ENCODE peak calls at places on chromosomes 6 and 20, in six cellular contexts. One of them, this sample, is unnamed.

GRCh38 chr6:74631558-74631957 is 574.3 kb downstream of the COL12A1 start:
- DNase-seq in testis: no peak
- DNase-seq in body of pancreas: no peak
- DNase-seq in spleen: no peak
- DNase-seq in A549: peak
- DNase-seq in IMR-90: peak
- DNase-seq in this sample: no peak

GRCh38 chr6:73514746-73515110 is 6.1 kb downstream of the EEF1A1 start:
- DNase-seq in testis: no peak
- DNase-seq in A549: peak
- DNase-seq in IMR-90: peak
- DNase-seq in body of pancreas: no peak
- DNase-seq in spleen: no peak
- DNase-seq in this sample: no peak

GRCh38 chr20:21512634-21513180 is 1.2 kb downstream of the NKX2-2 start:
- DNase-seq in A549: no peak
- DNase-seq in testis: no peak
- DNase-seq in IMR-90: no peak
- DNase-seq in body of pancreas: no peak
- DNase-seq in spleen: no peak
- DNase-seq in this sample: no peak

GRCh38 chr20:56014998-56015397 is 9.7 kb upstream of the CBLN4 start:
- DNase-seq in A549: no peak
- DNase-seq in spleen: no peak
- DNase-seq in IMR-90: no peak
- DNase-seq in body of pancreas: no peak
- DNase-seq in testis: no peak
- DNase-seq in this sample: no peak

GRCh38 chr6:44000164-44000842 is 126.9 kb downstream of the MRPL14 start:
- DNase-seq in body of pancreas: peak
- DNase-seq in spleen: peak
- DNase-seq in IMR-90: peak
- DNase-seq in testis: no peak
- DNase-seq in A549: no peak
- DNase-seq in this sample: no peak

GRCh38 chr20:47204008-47204745 is 152.3 kb downstream of the ZMYND8 start:
- DNase-seq in IMR-90: peak
- DNase-seq in body of pancreas: no peak
- DNase-seq in spleen: peak
- DNase-seq in testis: no peak
- DNase-seq in A549: peak
- DNase-seq in this sample: no peak

GRCh38 chr6:159020011-159020410 is 20.0 kb upstream of the RSPH3 start:
- DNase-seq in IMR-90: no peak
- DNase-seq in testis: no peak
- DNase-seq in spleen: no peak
- DNase-seq in A549: no peak
- DNase-seq in body of pancreas: no peak
- DNase-seq in this sample: no peak

GRCh38 chr20:24533449-24533848 is 64.0 kb downstream of the SYNDIG1 start:
- DNase-seq in testis: no peak
- DNase-seq in spleen: no peak
- DNase-seq in body of pancreas: no peak
- DNase-seq in A549: no peak
- DNase-seq in IMR-90: no peak
- DNase-seq in this sample: no peak

GRCh38 chr20:60100780-60101179 is 142.6 kb downstream of the CDH26 start:
- DNase-seq in IMR-90: no peak
- DNase-seq in body of pancreas: no peak
- DNase-seq in spleen: no peak
- DNase-seq in A549: no peak
- DNase-seq in testis: no peak
- DNase-seq in this sample: no peak

GRCh38 chr6:27970444-27970843 is 13.4 kb downstream of the OR2B6 start:
- DNase-seq in spleen: no peak
- DNase-seq in IMR-90: no peak
- DNase-seq in testis: no peak
- DNase-seq in A549: no peak
- DNase-seq in body of pancreas: no peak
- DNase-seq in this sample: no peak

GRCh38 chr20:12790856-12791255 is 217.9 kb upstream of the SPTLC3 start:
- DNase-seq in body of pancreas: no peak
- DNase-seq in testis: no peak
- DNase-seq in spleen: no peak
- DNase-seq in IMR-90: no peak
- DNase-seq in A549: no peak
- DNase-seq in this sample: no peak

GRCh38 chr6:105178110-105178509 is 1.7 kb downstream of the POPDC3 start:
- DNase-seq in A549: peak
- DNase-seq in body of pancreas: no peak
- DNase-seq in IMR-90: peak
- DNase-seq in spleen: no peak
- DNase-seq in testis: no peak
- DNase-seq in this sample: no peak

GRCh38 chr6:92762414-92763374 is 656.7 kb downstream of the EPHA7 start:
- DNase-seq in body of pancreas: no peak
- DNase-seq in spleen: no peak
- DNase-seq in IMR-90: peak
- DNase-seq in A549: no peak
- DNase-seq in testis: no peak
- DNase-seq in this sample: no peak

GRCh38 chr6:117399924-117400323 is 25.8 kb downstream of the ROS1 start:
- DNase-seq in testis: no peak
- DNase-seq in spleen: no peak
- DNase-seq in IMR-90: peak
- DNase-seq in A549: peak
- DNase-seq in body of pancreas: no peak
- DNase-seq in this sample: no peak

GRCh38 chr20:23132930-23133559 is 46.9 kb upstream of the CD93 start:
- DNase-seq in body of pancreas: no peak
- DNase-seq in IMR-90: no peak
- DNase-seq in testis: no peak
- DNase-seq in A549: no peak
- DNase-seq in spleen: no peak
- DNase-seq in this sample: no peak

GRCh38 chr6:113833537-113833936 is 23.6 kb upstream of the MARCKS start:
- DNase-seq in IMR-90: peak
- DNase-seq in body of pancreas: no peak
- DNase-seq in spleen: no peak
- DNase-seq in testis: no peak
- DNase-seq in A549: no peak
- DNase-seq in this sample: no peak
- TF ChIP-seq CTCF in IMR-90: no peak
- TF ChIP-seq CTCF in body of pancreas: no peak
- TF ChIP-seq CTCF in spleen: no peak
- TF ChIP-seq CTCF in testis: no peak
- TF ChIP-seq CTCF in A549: no peak
- TF ChIP-seq CTCF in this sample: no peak

GRCh38 chr6:136772685-136773472 is 19.4 kb downstream of the MAP3K5 start:
- DNase-seq in IMR-90: no peak
- DNase-seq in testis: no peak
- DNase-seq in body of pancreas: peak
- DNase-seq in A549: no peak
- DNase-seq in spleen: no peak
- DNase-seq in this sample: peak
- TF ChIP-seq POLR2A in IMR-90: no peak
- TF ChIP-seq POLR2A in testis: no peak
- TF ChIP-seq POLR2A in body of pancreas: no peak
- TF ChIP-seq POLR2A in A549: no peak
- TF ChIP-seq POLR2A in spleen: no peak
- TF ChIP-seq POLR2A in this sample: no peak

GRCh38 chr6:124119591-124119990 is 315.9 kb downstream of the NKAIN2 start:
- DNase-seq in body of pancreas: no peak
- DNase-seq in A549: no peak
- DNase-seq in IMR-90: no peak
- DNase-seq in testis: no peak
- DNase-seq in spleen: no peak
- DNase-seq in this sample: no peak
- H3K27ac ChIP-seq in body of pancreas: no peak
- H3K27ac ChIP-seq in A549: no peak
- H3K27ac ChIP-seq in IMR-90: no peak
- H3K27ac ChIP-seq in testis: no peak
- H3K27ac ChIP-seq in spleen: no peak
- H3K27ac ChIP-seq in this sample: no peak

GRCh38 chr6:118403036-118403435 is 145.1 kb upstream of the PLN start:
- DNase-seq in testis: no peak
- DNase-seq in A549: no peak
- DNase-seq in IMR-90: peak
- DNase-seq in spleen: no peak
- DNase-seq in body of pancreas: no peak
- DNase-seq in this sample: no peak

GRCh38 chr6:118410001-118410400 is 138.1 kb upstream of the PLN start:
- DNase-seq in body of pancreas: no peak
- DNase-seq in IMR-90: no peak
- DNase-seq in testis: no peak
- DNase-seq in spleen: no peak
- DNase-seq in A549: no peak
- DNase-seq in this sample: no peak

GRCh38 chr6:118408863-118409262 is 139.2 kb upstream of the PLN start:
- DNase-seq in body of pancreas: no peak
- DNase-seq in testis: no peak
- DNase-seq in A549: no peak
- DNase-seq in IMR-90: no peak
- DNase-seq in spleen: no peak
- DNase-seq in this sample: no peak
- TF ChIP-seq CTCF in body of pancreas: no peak
- TF ChIP-seq CTCF in testis: no peak
- TF ChIP-seq CTCF in A549: no peak
- TF ChIP-seq CTCF in IMR-90: no peak
- TF ChIP-seq CTCF in spleen: no peak
- TF ChIP-seq CTCF in this sample: no peak

DNA sequence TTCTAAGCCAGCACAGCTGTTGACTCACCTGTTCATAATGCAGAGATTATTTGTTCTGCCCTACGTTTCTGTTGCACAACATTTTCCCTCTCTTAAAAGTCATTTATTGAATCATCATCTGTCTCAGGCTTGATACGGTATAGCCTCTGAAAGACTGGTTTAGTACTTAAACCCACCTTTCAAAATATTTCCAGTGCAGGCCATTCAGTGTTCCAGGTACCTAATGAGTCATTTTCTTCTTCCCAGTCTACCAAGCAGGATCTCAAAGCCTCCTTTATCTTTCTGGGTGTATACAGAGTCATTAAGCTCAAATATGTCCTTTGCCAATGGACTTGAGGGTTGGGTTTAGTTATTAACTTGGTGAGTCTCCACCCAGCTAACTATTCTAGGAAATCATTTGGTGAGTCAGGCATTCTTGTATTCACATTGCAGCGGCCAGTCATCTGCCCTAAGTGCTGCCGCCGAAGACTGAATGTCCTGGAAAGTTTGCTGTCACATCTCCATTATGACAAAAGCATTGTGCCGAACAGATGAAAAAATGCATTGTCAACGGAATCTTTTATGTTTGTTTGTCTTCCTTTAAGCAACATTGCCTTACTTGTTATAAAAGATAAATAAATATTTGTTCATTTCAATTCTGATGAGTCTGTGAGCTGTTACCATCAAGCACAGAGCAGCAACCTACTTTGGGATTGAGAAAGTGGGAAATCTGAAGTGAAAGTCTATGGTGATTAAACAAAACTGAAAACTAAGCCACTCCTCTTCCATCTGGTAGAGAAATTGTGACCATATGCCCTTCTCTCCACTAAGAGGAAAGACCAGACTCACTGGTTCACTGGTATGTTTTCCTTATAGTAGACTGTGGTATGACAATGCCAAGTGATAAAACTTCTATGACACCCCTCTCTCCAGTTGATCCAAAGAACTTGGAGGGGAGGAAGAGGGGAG is 14.3 kb upstream of the FAM135A start:
- DNase-seq in spleen: no peak
- DNase-seq in body of pancreas: peak
- DNase-seq in IMR-90: peak
- DNase-seq in A549: peak
- DNase-seq in testis: no peak
- DNase-seq in this sample: no peak
- TF ChIP-seq POLR2A in spleen: no peak
- TF ChIP-seq POLR2A in body of pancreas: peak
- TF ChIP-seq POLR2A in IMR-90: no peak
- TF ChIP-seq POLR2A in A549: no peak
- TF ChIP-seq POLR2A in testis: no peak
- TF ChIP-seq POLR2A in this sample: no peak

DNA sequence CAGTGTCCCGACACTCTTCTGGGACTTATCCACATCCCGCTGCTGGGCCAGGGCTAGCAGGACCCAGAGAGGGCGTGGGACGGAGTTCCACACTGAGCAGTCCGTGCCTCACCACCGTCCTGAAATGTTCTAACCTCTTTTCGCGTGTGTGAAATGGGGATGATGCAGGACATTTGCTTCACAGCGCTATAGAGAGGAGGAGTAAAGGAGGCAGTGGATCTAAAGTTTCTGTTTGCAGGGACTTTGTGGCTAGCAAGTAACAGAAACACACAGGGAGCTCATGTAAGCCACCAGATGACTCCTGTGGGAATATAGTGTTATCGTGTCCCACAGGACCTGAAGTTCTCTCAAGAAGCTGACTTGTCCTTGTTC is 634 bp downstream of the ITPA start:
- DNase-seq in testis: no peak
- DNase-seq in spleen: no peak
- DNase-seq in body of pancreas: no peak
- DNase-seq in A549: no peak
- DNase-seq in IMR-90: peak
- DNase-seq in this sample: no peak
- H3K27ac ChIP-seq in testis: no peak
- H3K27ac ChIP-seq in spleen: peak
- H3K27ac ChIP-seq in body of pancreas: peak
- H3K27ac ChIP-seq in A549: peak
- H3K27ac ChIP-seq in IMR-90: peak
- H3K27ac ChIP-seq in this sample: no peak

This sample was measured in ovary.